ENCODE peak calls at places on chromosomes 6 and 20, in ten cellular contexts. S is right lobe of liver, T is transverse colon, D is HepG2, R is HCT116, U is pancreas, I is upper lobe of right lung, N is thyroid gland, E is cardiac muscle cell, Z is body of pancreas. V is an unnamed sample.
A peak's percentile ranks its signal among the peaks of the same experiment; 100 is the strongest.

GRCh38 chr6:85404497-85405174 is 45.2 kb upstream of the NT5E start:
- DNase-seq in N (no peak), R (peak; percentile 43), Z (peak; percentile 52), T (peak; percentile 60), D (peak; percentile 82), I (no peak), U (peak; percentile 57), E (peak; percentile 89), S (no peak), V (no peak)

GRCh38 chr6:33988121-33989015 is 157.5 kb downstream of the GRM4 start:
- DNase-seq in E (no peak), R (no peak), D (peak; percentile 96), Z (peak; percentile 48), I (peak; percentile 57), S (peak; percentile 35), N (no peak), T (peak; percentile 55), U (no peak), V (no peak)

GRCh38 chr6:130503146-130503545 is 137.3 kb downstream of the TMEM200A start:
- DNase-seq in N (no peak), S (no peak), U (no peak), R (no peak), T (no peak), Z (no peak), E (peak; percentile 63), I (no peak), D (no peak), V (no peak)

GRCh38 chr20:49104365-49104648 is 58.2 kb downstream of the CSE1L start:
- DNase-seq in I (no peak), Z (no peak), T (no peak), S (no peak), R (no peak), U (no peak), N (peak; percentile 57), E (no peak), D (no peak), V (no peak)

GRCh38 chr6:161365633-161366032 is 91.8 kb upstream of the AGPAT4 start:
- DNase-seq in Z (no peak), I (no peak), S (no peak), N (no peak), E (no peak), D (no peak), U (no peak), T (no peak), R (no peak), V (no peak)

GRCh38 chr6:31781244-31782125 is 4.4 kb upstream of the VWA7 start:
- DNase-seq in I (no peak), T (no peak), E (no peak), N (no peak), S (no peak), D (no peak), R (no peak), U (no peak), Z (no peak), V (no peak)

GRCh38 chr6:36133912-36134311 is 3.6 kb downstream of the MAPK13 start:
- DNase-seq in E (no peak), U (no peak), T (no peak), S (no peak), Z (no peak), R (no peak), D (no peak), I (no peak), N (no peak), V (no peak)

GRCh38 chr20:58553841-58554240 is 38.6 kb upstream of the APCDD1L start:
- DNase-seq in I (no peak), E (peak; percentile 57), N (no peak), D (no peak), S (no peak), U (no peak), R (no peak), T (no peak), Z (no peak), V (no peak)

GRCh38 chr6:79261666-79262065 is 27.2 kb upstream of the HMGN3 start:
- DNase-seq in T (no peak), S (no peak), R (no peak), Z (no peak), I (no peak), N (no peak), D (no peak), E (no peak), U (no peak), V (no peak)

GRCh38 chr6:79260772-79261171 is 26.3 kb upstream of the HMGN3 start:
- DNase-seq in R (no peak), N (no peak), E (no peak), D (no peak), I (no peak), Z (no peak), U (no peak), T (no peak), S (no peak), V (no peak)

GRCh38 chr6:79263366-79263765 is 28.9 kb upstream of the HMGN3 start:
- DNase-seq in R (no peak), N (no peak), D (no peak), S (no peak), T (no peak), U (no peak), I (no peak), Z (no peak), E (no peak), V (no peak)

GRCh38 chr6:79257381-79258205 is 23.1 kb upstream of the HMGN3 start:
- DNase-seq in D (no peak), S (no peak), T (no peak), Z (no peak), U (no peak), E (peak; percentile 63), N (no peak), I (no peak), R (no peak), V (peak; percentile 73)
- H3K27me3 ChIP-seq in D (peaks cover 2% of the 10 kb centered on the region), S (no peaks in the 10 kb centered on the region), T (no peaks in the 10 kb centered on the region), Z (no peaks in the 10 kb centered on the region), U (no peaks in the 10 kb centered on the region), E (no peaks in the 10 kb centered on the region), N (no peaks in the 10 kb centered on the region), I (no peaks in the 10 kb centered on the region), R (no peaks in the 10 kb centered on the region), V (no peaks in the 10 kb centered on the region)

GRCh38 chr6:111980168-111980567 is 73.7 kb upstream of the CCN6 start:
- DNase-seq in U (no peak), S (no peak), R (no peak), T (no peak), E (peak; percentile 65), Z (no peak), D (no peak), N (no peak), I (no peak), V (no peak)

GRCh38 chr6:111981441-111981840 is 72.5 kb upstream of the CCN6 start:
- DNase-seq in S (no peak), E (no peak), R (no peak), I (no peak), Z (no peak), U (no peak), T (no peak), D (no peak), N (no peak), V (no peak)

GRCh38 chr6:111979633-111980032 is 74.3 kb upstream of the CCN6 start:
- DNase-seq in D (no peak), Z (no peak), U (no peak), E (no peak), R (no peak), T (no peak), I (no peak), S (no peak), N (no peak), V (no peak)

GRCh38 chr6:111982681-111983080 is 71.2 kb upstream of the CCN6 start:
- DNase-seq in S (no peak), Z (no peak), R (no peak), T (no peak), E (no peak), I (no peak), D (no peak), N (no peak), U (no peak), V (no peak)

DNA sequence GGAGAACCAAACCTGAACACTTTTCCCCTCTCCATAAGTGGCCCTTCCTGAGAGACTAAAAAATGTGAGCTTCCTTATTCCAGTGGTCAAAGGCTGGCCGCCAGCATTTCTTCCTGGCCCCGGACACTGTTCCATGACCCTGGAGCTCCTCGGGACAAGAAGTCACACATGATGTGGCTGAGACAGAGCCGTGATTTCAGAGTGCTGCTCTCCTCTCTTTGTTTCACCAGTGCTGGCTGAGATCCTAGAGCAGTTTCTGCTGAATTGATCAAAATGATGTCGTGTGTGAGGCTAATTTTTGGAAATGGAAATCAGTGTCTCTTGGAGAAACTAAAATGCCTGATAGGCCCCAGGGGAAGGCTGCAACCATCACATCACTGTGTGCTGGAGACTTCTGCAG is 72.9 kb upstream of the CCN6 start:
- DNase-seq in E (no peak), U (no peak), I (no peak), N (peak; percentile 82), R (no peak), T (no peak), Z (no peak), S (no peak), D (no peak), V (no peak)
- H3K4me1 ChIP-seq in E (peaks cover 4% of the 10 kb centered on the region), U (no peaks in the 10 kb centered on the region), I (peaks cover 3% of the 10 kb centered on the region), N (peaks cover 40% of the 10 kb centered on the region), R (peaks cover 38% of the 10 kb centered on the region), T (no peaks in the 10 kb centered on the region), Z (peaks cover 5% of the 10 kb centered on the region), S (no peaks in the 10 kb centered on the region), D (no peaks in the 10 kb centered on the region), V (no peaks in the 10 kb centered on the region)

GRCh38 chr20:13788167-13788834 is 3.5 kb downstream of the NDUFAF5 start:
- DNase-seq in R (peak; percentile 65), D (peak; percentile 88), S (peak; percentile 64), T (peak; percentile 35), E (peak; percentile 68), Z (peak; percentile 62), N (peak; percentile 29), I (no peak), U (no peak), V (peak; percentile 66)
- TF ChIP-seq CTCF in R (peak; percentile 59), D (peak; percentile 82), S (peak; percentile 55), T (peak; percentile 49), E (peak; percentile 66), Z (peak; percentile 48), N (peak; percentile 25), I (peak; percentile 44), U (peak; percentile 20), V (peak; percentile 78)

GRCh38 chr20:61430228-61430624 is 178.2 kb downstream of the CDH4 start:
- DNase-seq in S (no peak), Z (no peak), T (no peak), U (no peak), I (peak; percentile 21), E (no peak), N (no peak), D (no peak), R (no peak), V (no peak)

GRCh38 chr20:61426361-61426760 is 174.3 kb downstream of the CDH4 start:
- DNase-seq in Z (no peak), N (no peak), R (no peak), E (no peak), I (no peak), U (no peak), S (no peak), T (no peak), D (no peak), V (no peak)

GRCh38 chr20:61434361-61434781 is 182.3 kb downstream of the CDH4 start:
- DNase-seq in D (no peak), U (no peak), E (peak; percentile 6), S (no peak), Z (no peak), I (no peak), R (no peak), N (no peak), T (no peak), V (no peak)

GRCh38 chr20:61433816-61434215 is 181.8 kb downstream of the CDH4 start:
- DNase-seq in I (no peak), S (no peak), U (no peak), T (no peak), N (no peak), D (no peak), Z (no peak), R (no peak), E (no peak), V (no peak)

DNA sequence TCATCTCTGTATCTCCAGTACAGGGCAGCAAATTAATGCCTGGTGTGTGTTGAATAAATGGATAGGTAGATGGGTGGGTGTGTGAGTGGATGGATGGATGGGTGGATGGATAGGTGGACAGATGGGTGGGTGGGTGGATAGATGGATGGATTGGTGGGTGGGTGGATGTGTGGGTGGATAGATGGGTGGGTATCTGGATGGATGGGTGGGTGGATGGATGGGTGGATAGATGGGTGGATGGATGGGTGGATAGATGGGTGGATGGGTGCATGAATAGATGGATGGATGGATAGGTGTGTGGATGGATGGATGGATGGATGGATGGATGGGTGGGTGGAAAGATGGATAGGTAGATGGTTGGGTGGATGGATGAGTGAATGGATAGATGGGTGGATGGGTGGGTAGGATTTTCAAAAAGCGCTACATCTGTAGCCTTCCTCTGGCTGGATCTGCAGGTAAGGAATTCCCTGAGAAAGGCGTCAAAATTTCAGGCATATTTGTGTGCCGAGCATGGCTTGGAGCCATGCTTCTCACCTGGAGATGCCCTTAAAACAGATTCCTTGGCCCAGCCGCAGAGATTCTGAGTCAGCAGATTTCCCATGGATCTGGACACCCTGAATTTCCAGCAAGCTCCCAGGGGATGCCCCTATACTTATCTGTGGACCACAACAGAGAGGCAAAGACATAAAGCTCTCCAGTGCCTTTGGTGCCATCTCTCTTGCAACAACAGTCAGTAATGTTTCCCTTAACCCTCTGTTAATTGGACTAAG is 177.6 kb downstream of the CDH4 start:
- DNase-seq in U (no peak), N (no peak), T (no peak), D (no peak), S (no peak), I (no peak), R (no peak), E (no peak), Z (no peak), V (no peak)
- H3K27me3 ChIP-seq in U (no peaks in the 10 kb centered on the region), N (no peaks in the 10 kb centered on the region), T (peaks cover 3% of the 10 kb centered on the region), D (peaks cover 16% of the 10 kb centered on the region), S (no peaks in the 10 kb centered on the region), I (peaks cover 5% of the 10 kb centered on the region), R (no peaks in the 10 kb centered on the region), E (no peaks in the 10 kb centered on the region), Z (no peaks in the 10 kb centered on the region), V (no peaks in the 10 kb centered on the region)